ENCODE peak calls at places on chromosome 4, in nine cellular contexts. I, M, T, P, R, K, Y, E and D are unnamed samples.
A peak's percentile ranks its signal among the peaks of the same experiment; 100 is the strongest.

GRCh38 chr4:103008875-103009729 is 10.4 kb downstream of the SLC9B1 start:
- DNase-seq in T (no peak), I (no peak), Y (no peak), E (no peak), P (peak; percentile 69), R (no peak), K (no peak), M (no peak), D (no peak)

GRCh38 chr4:61428950-61429349 is 228.8 kb downstream of the ADGRL3 start:
- DNase-seq in K (no peak), Y (no peak), E (no peak), T (no peak), P (no peak), M (no peak), I (no peak), R (no peak), D (no peak)

GRCh38 chr4:51842167-51842553 is 793 bp upstream of the DCUN1D4 start:
- DNase-seq in Y (peak; percentile 63), K (no peak), I (no peak), T (peak; percentile 4), P (peak; percentile 33), M (no peak), R (peak; percentile 86), E (no peak), D (no peak)

GRCh38 chr4:2042207-2042946 is 16.8 kb upstream of the NAT8L start:
- DNase-seq in M (no peak), P (peak; percentile 35), T (peak; percentile 53), I (no peak), Y (no peak), K (peak; percentile 21), R (peak; percentile 86), E (no peak), D (no peak)

GRCh38 chr4:102825261-102826071 is 1.9 kb downstream of the UBE2D3 start:
- DNase-seq in P (peak; percentile 85), T (no peak), K (no peak), M (no peak), E (no peak), I (no peak), R (peak; percentile 86), Y (no peak), D (no peak)

GRCh38 chr4:153467154-153467896 is 1.2 kb downstream of the TMEM131L start:
- DNase-seq in K (no peak), R (no peak), E (no peak), T (no peak), P (peak; percentile 26), Y (no peak), M (no peak), I (no peak), D (peak; percentile 20)

GRCh38 chr4:101140228-101140627 is 207.1 kb downstream of the PPP3CA start:
- DNase-seq in K (no peak), T (no peak), E (no peak), I (no peak), R (no peak), M (no peak), Y (no peak), P (no peak), D (no peak)

GRCh38 chr4:8162625-8163024 is 4.0 kb upstream of the ABLIM2 start:
- DNase-seq in Y (no peak), T (no peak), I (no peak), K (no peak), M (no peak), P (no peak), R (no peak), E (no peak), D (no peak)

GRCh38 chr4:46146993-46147392 is 23.1 kb upstream of the GABRG1 start:
- DNase-seq in R (no peak), E (no peak), M (no peak), K (no peak), I (no peak), P (no peak), Y (no peak), T (no peak), D (no peak)

GRCh38 chr4:113743690-113744089 is 17.8 kb downstream of the CAMK2D start:
- DNase-seq in T (no peak), I (no peak), P (no peak), K (no peak), M (no peak), E (no peak), R (no peak), Y (no peak), D (no peak)

GRCh38 chr4:9971711-9972110 is 49.6 kb downstream of the SLC2A9 start:
- DNase-seq in P (no peak), K (no peak), Y (no peak), I (no peak), M (no peak), E (no peak), R (no peak), T (no peak), D (no peak)

GRCh38 chr4:93759506-93759905 is 69.0 kb upstream of the ATOH1 start:
- DNase-seq in K (no peak), R (no peak), E (no peak), I (no peak), Y (no peak), T (no peak), P (no peak), M (no peak), D (no peak)

GRCh38 chr4:148182230-148182928 is 259.8 kb downstream of the NR3C2 start:
- DNase-seq in K (no peak), M (no peak), R (no peak), E (no peak), P (no peak), T (no peak), Y (no peak), I (no peak), D (no peak)

GRCh38 chr4:42953316-42953715 is 60.8 kb downstream of the GRXCR1 start:
- DNase-seq in Y (no peak), R (no peak), K (no peak), I (no peak), P (no peak), T (no peak), M (no peak), E (no peak), D (no peak)

GRCh38 chr4:74649193-74649592 is 145.1 kb downstream of the BTC start:
- DNase-seq in R (no peak), E (no peak), P (no peak), I (no peak), T (no peak), Y (no peak), M (no peak), K (no peak), D (no peak)

GRCh38 chr4:108774809-108775530 is 12.1 kb upstream of the ETNPPL start:
- DNase-seq in E (no peak), Y (no peak), R (peak; percentile 61), P (peak; percentile 3), K (no peak), T (peak; percentile 10), I (no peak), M (no peak), D (peak; percentile 14)

GRCh38 chr4:45241976-45242375 is 515.6 kb upstream of the GNPDA2 start:
- DNase-seq in I (no peak), Y (no peak), P (peak; percentile 0), E (no peak), R (no peak), K (no peak), M (no peak), T (no peak), D (no peak)

GRCh38 chr4:88456757-88457306 is at the start of gene HERC5:
- DNase-seq in Y (peak; percentile 95), M (peak; percentile 70), P (peak; percentile 96), K (peak; percentile 96), T (peak; percentile 75), R (peak; percentile 98), I (peak; percentile 86), E (peak; percentile 88), D (peak; percentile 69)

GRCh38 chr4:121822796-121823504 is 733 bp downstream of the CCNA2 start:
- DNase-seq in P (peak; percentile 54), R (no peak), I (no peak), M (no peak), T (no peak), Y (no peak), K (no peak), E (no peak), D (no peak)

GRCh38 chr4:55947912-55948725 is 626 bp upstream of the CEP135 start:
- DNase-seq in K (no peak), I (no peak), R (no peak), M (peak; percentile 1), E (peak; percentile 45), Y (no peak), P (peak; percentile 95), T (no peak), D (no peak)

GRCh38 chr4:93313207-93313606 is 515.3 kb upstream of the ATOH1 start:
- DNase-seq in E (no peak), I (no peak), Y (no peak), M (no peak), R (no peak), T (no peak), P (no peak), K (no peak), D (no peak)

GRCh38 chr4:25154594-25155265 is 5.5 kb downstream of the SEPSECS start:
- DNase-seq in R (no peak), I (no peak), P (no peak), E (no peak), K (no peak), T (no peak), Y (no peak), M (no peak), D (no peak)

GRCh38 chr4:122930877-122931276 is 8.5 kb upstream of the NUDT6 start:
- DNase-seq in E (no peak), I (no peak), K (no peak), T (no peak), R (no peak), Y (no peak), P (peak; percentile 58), M (no peak), D (no peak)

GRCh38 chr4:151882072-151882803 is 121.4 kb upstream of the GATB start:
- DNase-seq in Y (no peak), P (no peak), I (no peak), E (no peak), R (no peak), M (no peak), T (no peak), K (no peak), D (no peak)

GRCh38 chr4:6674500-6675149 is 19.1 kb upstream of the S100P start:
- DNase-seq in M (no peak), R (no peak), I (no peak), P (peak; percentile 56), T (no peak), E (peak; percentile 60), K (no peak), Y (no peak), D (no peak)

GRCh38 chr4:127685292-127685691 is 44.9 kb upstream of the SLC25A31 start:
- DNase-seq in M (no peak), T (no peak), P (peak; percentile 76), E (no peak), I (no peak), Y (no peak), K (no peak), R (no peak), D (no peak)

GRCh38 chr4:117898496-117898895 is 135.8 kb upstream of the NDST3 start:
- DNase-seq in P (peak; percentile 40), E (no peak), I (no peak), T (no peak), R (no peak), Y (no peak), M (no peak), K (no peak), D (no peak)

GRCh38 chr4:38133711-38134480 is 173.7 kb downstream of the PTTG2 start:
- DNase-seq in R (no peak), M (no peak), P (no peak), E (no peak), K (no peak), I (no peak), T (no peak), Y (no peak), D (no peak)

GRCh38 chr4:61909031-61909430 is 708.9 kb downstream of the ADGRL3 start:
- DNase-seq in T (no peak), R (no peak), M (no peak), Y (no peak), K (no peak), P (no peak), E (no peak), I (no peak), D (no peak)

GRCh38 chr4:3106339-3107186 is 32.1 kb downstream of the HTT start:
- DNase-seq in E (peak; percentile 42), R (peak; percentile 98), Y (peak; percentile 94), K (peak; percentile 89), T (peak; percentile 81), P (peak; percentile 91), M (peak; percentile 65), I (peak; percentile 77), D (peak; percentile 70)